ENCODE peak calls at places on chromosomes 11 and 22, in ten cellular contexts. T is EL; N is PC-3; R is cardiac septum; V is BJ; O is astrocyte of the cerebellum; D is mucosa of gallbladder; A is smooth muscle cell of the brain vasculature; U is CD4-positive, alpha-beta memory T cell; L is right cardiac atrium. S is an unnamed sample.
A peak's percentile ranks its signal among the peaks of the same experiment; 100 is the strongest.

GRCh38 chr11:65883786-65884715 is 4.2 kb downstream of the FIBP start:
- DNase-seq in T (no peak), N (no peak), R (no peak), V (no peak), O (no peak), D (no peak), A (no peak), U (no peak), L (no peak), S (no peak)

GRCh38 chr11:35517481-35517880 is 7.9 kb downstream of the PAMR1 start:
- DNase-seq in T (no peak), N (no peak), R (no peak), V (no peak), O (no peak), D (no peak), A (no peak), U (no peak), L (no peak), S (no peak)

GRCh38 chr11:65486570-65487466 is 12.0 kb upstream of the MALAT1 start:
- DNase-seq in T (no peak), N (no peak), R (no peak), V (no peak), O (no peak), D (no peak), A (no peak), U (no peak), L (no peak), S (peak; percentile 64)

GRCh38 chr11:78860720-78861422 is 286.2 kb upstream of the NARS2 start:
- DNase-seq in T (peak; percentile 1), N (peak; percentile 51), R (no peak), V (no peak), O (peak; percentile 16), D (no peak), A (no peak), U (no peak), L (peak; percentile 61), S (no peak)

GRCh38 chr22:25900880-25901279 is 158.9 kb downstream of the MYO18B start:
- DNase-seq in T (no peak), N (no peak), R (no peak), V (no peak), O (no peak), D (no peak), A (no peak), U (no peak), L (no peak), S (no peak)

GRCh38 chr22:27934069-27934468 is 15.0 kb upstream of the PITPNB start:
- DNase-seq in T (no peak), N (no peak), R (no peak), V (no peak), O (no peak), D (no peak), A (no peak), U (no peak), L (no peak), S (no peak)

GRCh38 chr11:120739780-120740179 is 228.2 kb downstream of the GRIK4 start:
- DNase-seq in T (no peak), N (no peak), R (no peak), V (no peak), O (no peak), D (no peak), A (no peak), U (no peak), L (no peak), S (no peak)

GRCh38 chr11:80155412-80156017 is 714.7 kb upstream of the TENM4 start:
- DNase-seq in T (peak; percentile 47), N (peak; percentile 54), R (no peak), V (no peak), O (no peak), D (no peak), A (peak; percentile 4), U (no peak), L (no peak), S (no peak)

GRCh38 chr11:45580399-45580798 is 85.0 kb downstream of the CHST1 start:
- DNase-seq in T (peak; percentile 14), N (peak; percentile 43), R (no peak), V (no peak), O (peak; percentile 20), D (peak; percentile 21), A (no peak), U (no peak), L (no peak), S (no peak)

GRCh38 chr11:72649215-72649976 is 24.8 kb downstream of the PDE2A start:
- DNase-seq in T (no peak), N (no peak), R (no peak), V (no peak), O (no peak), D (no peak), A (no peak), U (no peak), L (peak; percentile 6), S (no peak)

GRCh38 chr11:14422052-14422813 is 63.2 kb upstream of the RRAS2 start:
- DNase-seq in T (peak; percentile 100), N (peak; percentile 97), R (peak; percentile 89), V (peak; percentile 98), O (peak; percentile 98), D (peak; percentile 80), A (peak; percentile 88), U (no peak), L (peak; percentile 94), S (peak; percentile 75)

GRCh38 chr22:44542561-44543222 is 44.7 kb upstream of the RTL6 start:
- DNase-seq in T (no peak), N (no peak), R (peak; percentile 56), V (no peak), O (no peak), D (no peak), A (no peak), U (no peak), L (no peak), S (peak; percentile 33)

GRCh38 chr11:34600339-34601084 is 20.4 kb upstream of the EHF start:
- DNase-seq in T (peak; percentile 5), N (no peak), R (no peak), V (no peak), O (no peak), D (peak; percentile 87), A (no peak), U (no peak), L (peak; percentile 76), S (no peak)

GRCh38 chr22:27541831-27542230 is 259.7 kb downstream of the MN1 start:
- DNase-seq in T (no peak), N (no peak), R (no peak), V (no peak), O (no peak), D (no peak), A (no peak), U (no peak), L (no peak), S (no peak)